ENCODE peak calls at places on chromosomes 12 and 14, in five cellular contexts. T, S, U, C and B are unnamed samples.

GRCh38 chr12:21353487-21353886 is 18.8 kb upstream of the SLCO1A2 start:
- DNase-seq in S (no peak), C (no peak), T (no peak), U (no peak), B (peak)

GRCh38 chr12:65764325-65764724 is 60.0 kb upstream of the HMGA2 start:
- DNase-seq in U (no peak), S (no peak), C (no peak), T (no peak), B (no peak)

GRCh38 chr12:119328111-119328510 is 6.4 kb upstream of the CCDC60 start:
- DNase-seq in T (peak), S (peak), U (peak), C (no peak), B (peak)

GRCh38 chr12:32561931-32562341 is 117.2 kb upstream of the DNM1L start:
- DNase-seq in T (no peak), U (peak), C (peak), S (no peak), B (no peak)

GRCh38 chr12:63400746-63401145 is 249.7 kb upstream of the AVPR1A start:
- DNase-seq in U (peak), T (no peak), S (no peak), C (peak), B (no peak)

GRCh38 chr12:50862316-50862715 is 19.6 kb downstream of the TMPRSS12 start:
- DNase-seq in U (no peak), S (no peak), T (peak), C (no peak), B (peak)

GRCh38 chr14:66645716-66646115 is 137.8 kb downstream of the GPHN start:
- DNase-seq in T (no peak), S (no peak), U (peak), C (peak), B (no peak)

GRCh38 chr14:85535916-85536834 is 6.2 kb downstream of the FLRT2 start:
- DNase-seq in C (peak), U (peak), S (peak), T (peak), B (no peak)

GRCh38 chr14:31320216-31320615 is 100.1 kb downstream of the HEATR5A start:
- DNase-seq in T (no peak), C (no peak), U (no peak), S (no peak), B (no peak)

GRCh38 chr14:51963164-51963733 is 26.1 kb upstream of the RTRAF start:
- DNase-seq in T (no peak), U (no peak), C (peak), S (no peak), B (no peak)

GRCh38 chr14:93103392-93104080 is 12.2 kb downstream of the ITPK1 start:
- DNase-seq in C (no peak), T (no peak), S (peak), U (no peak), B (no peak)

GRCh38 chr14:72544615-72545387 is 349.1 kb downstream of the DPF3 start:
- DNase-seq in S (no peak), U (no peak), T (no peak), C (no peak), B (no peak)

GRCh38 chr12:64531665-64532334 is 78.5 kb upstream of the RASSF3 start:
- DNase-seq in C (no peak), T (no peak), S (no peak), U (no peak), B (no peak)

GRCh38 chr14:32422440-32422839 is 93.3 kb downstream of the AKAP6 start:
- DNase-seq in T (no peak), C (no peak), S (no peak), U (no peak), B (no peak)

GRCh38 chr12:50764116-50764860 is 387 bp downstream of the ATF1 start:
- DNase-seq in U (no peak), T (peak), S (peak), C (peak), B (peak)

GRCh38 chr12:52310622-52311281 is 10.4 kb downstream of the KRT83 start:
- DNase-seq in U (no peak), T (no peak), C (no peak), S (no peak), B (no peak)

GRCh38 chr12:77133566-77133965 is 68.2 kb upstream of the E2F7 start:
- DNase-seq in C (peak), T (no peak), U (peak), S (peak), B (no peak)

GRCh38 chr14:102140027-102140749 is 491 bp downstream of the WDR20 start:
- DNase-seq in T (peak), S (peak), U (peak), C (peak), B (no peak)

GRCh38 chr14:90450667-90451066 is 53.8 kb downstream of the CALM1 start:
- DNase-seq in T (no peak), U (no peak), S (no peak), C (no peak), B (no peak)

GRCh38 chr12:19130224-19131019 is 889 bp downstream of the PLEKHA5 start:
- DNase-seq in S (peak), U (no peak), C (peak), T (peak), B (peak)

GRCh38 chr12:121802843-121803698 is 738 bp upstream of the SETD1B start:
- DNase-seq in S (peak), U (peak), T (peak), C (peak), B (peak)

GRCh38 chr12:96051756-96052155 is 16.4 kb upstream of the LTA4H start:
- DNase-seq in S (no peak), C (no peak), U (no peak), T (no peak), B (no peak)

GRCh38 chr14:93318927-93319326 is 13.9 kb downstream of the BTBD7 start:
- DNase-seq in U (no peak), T (no peak), S (no peak), C (no peak), B (no peak)

GRCh38 chr12:10276774-10277173 is 30.9 kb upstream of the KLRD1 start:
- DNase-seq in C (no peak), S (no peak), U (no peak), T (no peak), B (no peak)

GRCh38 chr14:104360522-104360921 is 219.0 kb upstream of the C14orf180 start:
- DNase-seq in C (no peak), S (no peak), T (no peak), U (no peak), B (no peak)

GRCh38 chr14:58341152-58341748 is 42.9 kb downstream of the ARID4A start:
- DNase-seq in U (no peak), S (no peak), T (no peak), C (no peak), B (no peak)

GRCh38 chr14:73567951-73568885 is 795 bp upstream of the ACOT2 start:
- DNase-seq in C (peak), S (no peak), U (peak), T (no peak), B (peak)

GRCh38 chr12:132602578-132603239 is 7.7 kb downstream of the LRCOL1 start:
- DNase-seq in T (no peak), C (peak), U (no peak), S (no peak), B (no peak)

GRCh38 chr12:92538970-92539749 is 163.6 kb upstream of the PLEKHG7 start:
- DNase-seq in U (no peak), C (peak), T (no peak), S (peak), B (no peak)

GRCh38 chr12:29782285-29782820 is 1.4 kb downstream of the TMTC1 start:
- DNase-seq in T (no peak), U (no peak), S (peak), C (peak), B (no peak)

GRCh38 chr12:55797068-55797467 is 20.5 kb downstream of the SARNP start:
- DNase-seq in C (peak), T (peak), U (peak), S (peak), B (peak)

GRCh38 chr12:98137278-98137677 is 378.1 kb upstream of the TMPO start:
- DNase-seq in U (no peak), T (no peak), S (no peak), C (no peak), B (no peak)
- TF ChIP-seq MYC in U (no peak), T (no peak), S (no peak), C (no peak), B (no peak)

DNA sequence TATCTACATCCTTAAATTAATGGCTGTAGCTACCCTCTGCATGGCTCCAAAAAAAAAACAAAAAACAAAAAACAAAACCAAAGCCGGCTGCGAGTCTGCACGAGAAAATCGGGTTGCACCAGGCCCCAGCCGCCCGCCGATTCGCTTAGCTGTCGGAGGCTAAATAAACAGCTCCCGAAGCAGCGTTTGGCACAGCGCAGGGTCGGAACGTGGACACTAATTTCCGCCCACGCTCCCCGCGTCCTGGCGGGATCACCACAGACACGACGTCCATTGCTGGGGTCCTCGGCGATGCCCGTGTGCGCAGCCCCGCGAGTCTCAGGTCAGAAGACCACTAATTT is 745 bp upstream of the ERC1 start:
- DNase-seq in T (peak), U (peak), S (peak), C (no peak), B (peak)
- TF ChIP-seq MYC in T (peak), U (no peak), S (no peak), C (no peak), B (no peak)

GRCh38 chr12:14948672-14949071 is 10.3 kb upstream of the ERP27 start:
- DNase-seq in U (no peak), T (no peak), S (peak), C (peak), B (peak)

GRCh38 chr12:14950421-14950820 is 11.0 kb downstream of the ARHGDIB start:
- DNase-seq in C (no peak), U (no peak), S (no peak), T (no peak), B (no peak)

GRCh38 chr12:14946856-14947255 is 8.5 kb upstream of the ERP27 start:
- DNase-seq in S (no peak), T (no peak), U (no peak), C (peak), B (no peak)

GRCh38 chr12:14950982-14951746 is 10.2 kb downstream of the ARHGDIB start:
- DNase-seq in C (no peak), S (no peak), T (no peak), U (peak), B (no peak)

GRCh38 chr12:14949631-14950030 is 11.3 kb upstream of the ERP27 start:
- DNase-seq in C (no peak), T (no peak), U (no peak), S (no peak), B (no peak)
- TF ChIP-seq MYC in C (no peak), T (no peak), U (no peak), S (no peak), B (no peak)

DNA sequence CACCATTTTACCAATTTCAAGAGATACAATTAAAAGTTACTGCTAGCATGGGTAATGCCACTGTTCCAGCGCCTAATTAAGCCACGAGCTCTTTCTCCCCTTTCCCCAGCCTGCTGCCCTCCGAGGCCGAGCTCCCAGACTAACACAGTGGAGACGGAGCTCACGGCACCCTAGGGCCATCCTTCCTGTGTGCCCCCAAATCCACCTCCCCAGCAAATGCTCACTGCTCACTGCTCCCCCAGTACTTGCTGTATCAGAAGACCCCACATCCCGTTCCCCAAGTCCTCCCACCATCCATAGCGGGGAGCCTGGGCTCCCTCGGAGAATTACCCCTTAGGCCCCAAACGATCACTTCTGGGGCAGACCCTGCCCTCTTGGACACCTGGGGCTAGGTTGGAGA is 42.7 kb downstream of the SLC6A12 start:
- DNase-seq in T (no peak), C (no peak), U (no peak), S (no peak), B (no peak)
- TF ChIP-seq MYC in T (no peak), C (no peak), U (no peak), S (no peak), B (no peak)

DNA sequence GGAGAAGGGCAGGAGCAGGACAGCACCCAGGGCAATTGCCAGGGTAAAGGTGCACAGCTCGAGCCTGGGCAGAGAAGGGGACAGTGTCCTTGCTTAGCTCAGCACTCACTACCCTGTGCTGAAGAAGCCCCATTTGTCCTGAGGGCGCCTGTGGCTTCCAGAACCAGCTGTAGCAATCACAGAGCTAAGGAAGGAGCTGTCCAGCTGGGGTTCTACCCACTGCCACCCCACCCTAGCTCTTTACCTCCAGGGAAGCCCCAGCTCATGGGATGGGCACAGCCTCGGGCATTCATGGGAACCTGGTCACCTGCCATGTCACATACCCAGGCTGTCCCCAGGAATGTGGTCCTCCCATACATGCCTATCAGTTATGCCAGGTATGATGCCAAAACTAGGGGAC is 5.8 kb downstream of the LMBR1L start:
- DNase-seq in S (no peak), T (no peak), U (no peak), C (no peak), B (no peak)
- TF ChIP-seq MYC in S (no peak), T (no peak), U (no peak), C (no peak), B (no peak)

DNA sequence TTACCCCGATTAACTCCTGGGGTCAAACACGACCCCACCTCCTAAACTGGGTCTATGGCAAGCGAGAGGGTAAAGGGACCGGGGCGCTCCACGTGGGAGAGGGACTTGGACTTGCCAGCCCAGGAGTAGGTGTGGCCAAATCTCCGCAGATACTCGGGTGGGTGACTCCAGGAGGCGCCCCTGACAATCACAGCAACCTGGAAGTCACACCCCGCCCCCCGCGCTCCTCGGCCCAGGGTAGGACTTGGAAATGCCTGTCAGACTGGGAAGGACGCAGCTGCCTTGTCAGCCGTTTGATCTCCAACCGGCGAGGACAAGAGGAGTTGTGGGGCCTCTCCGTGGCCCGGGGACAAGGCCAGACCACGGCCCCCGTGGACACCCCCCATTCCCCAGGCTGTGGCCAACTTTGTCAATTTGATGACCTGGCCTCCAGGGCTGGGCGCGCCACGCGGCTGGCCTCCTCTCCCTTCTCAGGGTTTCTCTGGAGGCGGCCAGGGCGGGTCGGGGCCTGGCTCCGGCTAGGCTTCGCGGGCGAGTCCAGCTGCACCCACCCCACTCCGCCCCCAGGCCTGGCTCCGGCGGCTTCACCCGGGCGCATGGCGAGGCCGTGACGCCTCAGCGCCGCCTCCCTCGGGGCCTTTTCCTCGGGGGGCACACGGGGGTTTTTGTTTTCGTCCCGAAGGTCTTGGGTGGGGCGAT is 1.2 kb upstream of the BCL11B start:
- DNase-seq in C (peak), S (peak), T (peak), U (peak), B (no peak)
- TF ChIP-seq MYC in C (no peak), S (no peak), T (no peak), U (no peak), B (no peak)

GRCh38 chr14:89365071-89365801 is 51.8 kb downstream of the FOXN3 start:
- DNase-seq in S (peak), T (no peak), U (no peak), C (no peak), B (no peak)
- TF ChIP-seq MYC in S (no peak), T (no peak), U (no peak), C (no peak), B (no peak)

DNA sequence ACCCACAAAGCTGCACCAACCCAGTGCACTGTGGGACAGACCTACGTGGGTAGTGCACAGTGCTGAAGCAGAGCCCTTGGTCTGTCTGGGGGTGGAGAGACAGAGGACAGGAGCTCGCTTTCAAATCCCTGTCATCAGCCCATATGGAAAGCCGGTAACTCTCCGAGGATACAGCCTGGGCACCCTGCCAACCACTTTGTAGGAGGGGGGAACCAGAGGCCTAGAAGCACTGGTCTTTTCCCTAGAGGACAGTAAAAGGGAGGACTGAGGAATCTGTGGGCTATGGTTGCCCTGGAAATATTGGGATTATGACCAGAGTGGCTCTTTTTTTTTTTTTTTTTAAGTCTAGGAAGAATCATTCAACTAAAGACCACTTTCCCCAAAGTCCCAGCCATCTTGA is 74.3 kb downstream of the MAP3K9 start:
- DNase-seq in C (no peak), T (no peak), S (no peak), U (no peak), B (no peak)
- TF ChIP-seq MYC in C (no peak), T (no peak), S (no peak), U (no peak), B (no peak)